ENCODE peak calls at places on chromosomes 13 and 19, in eight cellular contexts. R is stomach, X is HL-60, V is astrocyte of the spinal cord, E is HFF-Myc, M is AG09309, Y is left ventricle myocardium inferior, I is breast epithelium. H is an unnamed sample.

GRCh38 chr13:111893071-111893606 is 173.8 kb upstream of the SOX1 start:
- DNase-seq in R (no peak), X (no peak), V (no peak), E (no peak), M (no peak), Y (no peak), I (peak; percentile 28), H (peak; percentile 43)

GRCh38 chr13:102128216-102128800 is 273.5 kb downstream of the FGF14 start:
- DNase-seq in R (no peak), X (no peak), V (peak; percentile 81), E (peak; percentile 40), M (peak; percentile 1), Y (no peak), I (no peak), H (no peak)

GRCh38 chr13:99153219-99153618 is 47.4 kb upstream of the UBAC2 start:
- DNase-seq in R (no peak), X (no peak), V (peak; percentile 34), E (no peak), M (no peak), Y (no peak), I (no peak), H (no peak)

GRCh38 chr19:18951721-18952281 is 10.8 kb upstream of the HOMER3 start:
- DNase-seq in R (no peak), X (no peak), V (no peak), E (peak; percentile 21), M (no peak), Y (no peak), I (no peak), H (no peak)

GRCh38 chr19:9945319-9945966 is 9.1 kb upstream of the OLFM2 start:
- DNase-seq in R (peak; percentile 41), X (no peak), V (peak; percentile 99), E (peak; percentile 99), M (peak; percentile 100), Y (peak; percentile 90), I (peak; percentile 67), H (peak; percentile 91)

GRCh38 chr13:30696278-30697176 is 38.8 kb upstream of the ALOX5AP start:
- DNase-seq in R (no peak), X (peak; percentile 83), V (peak; percentile 67), E (no peak), M (no peak), Y (peak; percentile 45), I (no peak), H (peak; percentile 72)

GRCh38 chr13:80497978-80498377 is 157.1 kb upstream of the SPRY2 start:
- DNase-seq in R (no peak), X (no peak), V (no peak), E (no peak), M (no peak), Y (no peak), I (no peak), H (no peak)

GRCh38 chr13:38669234-38669964 is 17.5 kb upstream of the FREM2 start:
- DNase-seq in R (no peak), X (no peak), V (no peak), E (no peak), M (no peak), Y (no peak), I (no peak), H (no peak)

GRCh38 chr13:74203576-74203975 is 69.4 kb upstream of the KLF12 start:
- DNase-seq in R (no peak), X (no peak), V (peak; percentile 37), E (no peak), M (no peak), Y (no peak), I (no peak), H (no peak)

GRCh38 chr19:34574704-34575103 is 93.1 kb downstream of the WTIP start:
- DNase-seq in R (no peak), X (no peak), V (no peak), E (no peak), M (no peak), Y (no peak), I (no peak), H (no peak)

GRCh38 chr19:14091086-14091884 is 734 bp upstream of the SAMD1 start:
- DNase-seq in R (no peak), X (peak; percentile 67), V (peak; percentile 60), E (no peak), M (no peak), Y (no peak), I (no peak), H (peak; percentile 89)

GRCh38 chr19:15812059-15812722 is 3.3 kb downstream of the OR10H1 start:
- DNase-seq in R (peak; percentile 40), X (peak; percentile 1), V (no peak), E (no peak), M (no peak), Y (no peak), I (no peak), H (no peak)

GRCh38 chr13:26228080-26228479 is 6.0 kb upstream of the RNF6 start:
- DNase-seq in R (no peak), X (no peak), V (no peak), E (no peak), M (no peak), Y (no peak), I (no peak), H (no peak)

GRCh38 chr13:39215971-39216370 is 177.7 kb downstream of the NHLRC3 start:
- DNase-seq in R (no peak), X (no peak), V (no peak), E (no peak), M (no peak), Y (no peak), I (no peak), H (no peak)

GRCh38 chr13:33524086-33524485 is 238.5 kb upstream of the STARD13 start:
- DNase-seq in R (no peak), X (no peak), V (peak; percentile 95), E (peak; percentile 75), M (peak; percentile 80), Y (no peak), I (no peak), H (no peak)

GRCh38 chr19:8304841-8305621 is 3.1 kb downstream of the CD320 start:
- DNase-seq in R (peak; percentile 26), X (no peak), V (no peak), E (no peak), M (no peak), Y (no peak), I (peak; percentile 49), H (no peak)

GRCh38 chr19:43765109-43765876 is 10.5 kb upstream of the SMG9 start:
- DNase-seq in R (peak; percentile 57), X (peak; percentile 90), V (peak; percentile 97), E (peak; percentile 88), M (peak; percentile 90), Y (no peak), I (no peak), H (no peak)

GRCh38 chr13:75372517-75372916 is 109.5 kb downstream of the TBC1D4 start:
- DNase-seq in R (no peak), X (no peak), V (peak; percentile 67), E (no peak), M (no peak), Y (no peak), I (no peak), H (no peak)

GRCh38 chr13:35826626-35827254 is 304.4 kb downstream of the DCLK1 start:
- DNase-seq in R (no peak), X (no peak), V (no peak), E (no peak), M (no peak), Y (no peak), I (no peak), H (no peak)
- TF ChIP-seq CTCF in R (no peak), X (peak; percentile 38), V (peak; percentile 31), E (no peak), M (peak; percentile 20), Y (peak; percentile 10), I (no peak), H (no peak)

GRCh38 chr19:40057166-40057565 is 1.1 kb upstream of the ZNF780B start:
- DNase-seq in R (no peak), X (no peak), V (no peak), E (no peak), M (no peak), Y (no peak), I (no peak), H (no peak)
- H3K4me3 ChIP-seq in R (peak overlapping the region; percentile 88), X (no peak overlapping the region), V (no peak overlapping the region), E (no peak overlapping the region), M (no peak overlapping the region), Y (no peak overlapping the region), I (no peak overlapping the region), H (no peak overlapping the region)

GRCh38 chr13:24293761-24294160 is 15.6 kb upstream of the C1QTNF9 start:
- DNase-seq in R (peak; percentile 16), X (no peak), V (no peak), E (no peak), M (no peak), Y (no peak), I (no peak), H (peak; percentile 50)

GRCh38 chr13:24301434-24301833 is 7.9 kb upstream of the C1QTNF9 start:
- DNase-seq in R (peak; percentile 42), X (no peak), V (no peak), E (no peak), M (no peak), Y (no peak), I (no peak), H (peak; percentile 31)

GRCh38 chr13:24301911-24302310 is 7.5 kb upstream of the C1QTNF9 start:
- DNase-seq in R (peak; percentile 3), X (no peak), V (no peak), E (no peak), M (no peak), Y (no peak), I (no peak), H (peak; percentile 12)

GRCh38 chr13:24304620-24305019 is 4.8 kb upstream of the C1QTNF9 start:
- DNase-seq in R (no peak), X (no peak), V (no peak), E (no peak), M (no peak), Y (no peak), I (no peak), H (peak; percentile 40)

DNA sequence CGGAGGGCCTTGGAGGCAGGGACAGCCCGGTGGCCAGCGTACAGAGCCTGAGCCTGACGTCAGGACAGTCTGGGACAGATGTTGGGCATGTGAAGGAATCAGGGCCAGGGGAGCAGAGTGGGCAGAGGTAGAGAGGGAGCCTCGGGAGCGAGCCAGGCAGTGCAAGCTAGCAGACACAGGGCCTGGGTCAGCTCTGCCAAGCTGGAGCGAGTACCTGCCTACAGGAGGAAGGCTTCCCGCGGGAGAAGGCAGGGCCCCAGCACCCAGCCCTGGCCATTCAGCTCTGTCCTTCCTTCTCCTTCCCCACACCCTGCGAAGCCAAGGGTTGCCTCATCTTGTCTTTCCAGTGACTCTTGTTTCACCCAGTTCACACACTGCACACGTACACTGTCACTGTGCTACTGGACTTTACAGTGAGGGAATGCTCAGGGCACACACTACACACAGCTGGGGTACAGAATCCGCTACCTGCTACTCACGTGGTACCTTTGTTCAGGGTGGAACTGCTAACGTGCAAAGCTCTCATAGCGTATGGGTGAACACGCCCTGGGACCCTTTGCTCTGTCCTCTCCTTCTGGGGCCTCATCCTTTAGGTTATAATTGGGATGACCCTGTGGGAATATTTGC is 9.8 kb upstream of the C1QTNF9 start:
- DNase-seq in R (no peak), X (no peak), V (no peak), E (no peak), M (no peak), Y (no peak), I (no peak), H (peak; percentile 61)
- TF ChIP-seq CTCF in R (no peak), X (no peak), V (no peak), E (no peak), M (no peak), Y (no peak), I (no peak), H (no peak)

DNA sequence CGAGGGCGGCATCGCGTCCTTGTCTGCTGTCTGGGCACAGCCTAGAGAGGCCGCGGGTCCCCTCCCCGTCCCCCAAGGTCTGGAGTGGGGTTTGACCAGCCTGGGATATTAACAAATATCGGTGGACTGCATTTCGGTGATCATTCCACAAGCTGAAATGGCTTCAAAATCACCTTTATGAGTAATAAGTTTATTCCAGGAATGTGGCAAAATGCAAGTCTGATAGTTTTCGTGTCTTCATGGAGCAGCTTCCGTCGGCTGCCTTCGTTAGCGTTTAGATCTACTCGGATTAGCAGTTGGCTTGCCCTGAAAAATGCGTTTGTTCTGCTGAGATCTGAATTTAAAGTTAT is 1.1 kb upstream of the GJA3 start:
- DNase-seq in R (no peak), X (no peak), V (no peak), E (no peak), M (no peak), Y (no peak), I (no peak), H (no peak)
- H3K4me3 ChIP-seq in R (peak overlapping the region; percentile 66), X (peak overlapping the region; percentile 84), V (no peak overlapping the region), E (no peak overlapping the region), M (no peak overlapping the region), Y (peak overlapping the region; percentile 74), I (no peak overlapping the region), H (peak overlapping the region; percentile 81)

H was measured in coronary artery.